ENCODE peak calls at places on chromosomes 13 and 19, in seven cellular contexts. One of them, this sample, is unnamed.

GRCh38 chr13:34070006-34070405 is 252.1 kb downstream of the RFC3 start:
- DNase-seq in fibroblast of the aortic adventitia: peak; percentile 29
- DNase-seq in astrocyte of the hippocampus: peak; percentile 20
- DNase-seq in hepatocyte: no peak
- DNase-seq in frontal cortex: no peak
- DNase-seq in cardiac muscle cell: no peak
- DNase-seq in NCI-H510A treated with DMSO at 0.1 percent for 48 hours: no peak
- DNase-seq in this sample: no peak

GRCh38 chr19:7869453-7869909 is 4.7 kb downstream of the PRR36 start:
- DNase-seq in astrocyte of the hippocampus: peak; percentile 58
- DNase-seq in fibroblast of the aortic adventitia: peak; percentile 25
- DNase-seq in frontal cortex: peak; percentile 66
- DNase-seq in NCI-H510A treated with DMSO at 0.1 percent for 48 hours: no peak
- DNase-seq in hepatocyte: peak; percentile 87
- DNase-seq in cardiac muscle cell: peak; percentile 84
- DNase-seq in this sample: no peak

GRCh38 chr13:105998233-105998550 is 537.3 kb downstream of the EFNB2 start:
- DNase-seq in hepatocyte: no peak
- DNase-seq in astrocyte of the hippocampus: no peak
- DNase-seq in frontal cortex: no peak
- DNase-seq in cardiac muscle cell: no peak
- DNase-seq in fibroblast of the aortic adventitia: no peak
- DNase-seq in NCI-H510A treated with DMSO at 0.1 percent for 48 hours: no peak
- DNase-seq in this sample: no peak

GRCh38 chr19:35073516-35073915 is 32.0 kb downstream of the HPN start:
- DNase-seq in frontal cortex: no peak
- DNase-seq in cardiac muscle cell: no peak
- DNase-seq in astrocyte of the hippocampus: no peak
- DNase-seq in fibroblast of the aortic adventitia: no peak
- DNase-seq in hepatocyte: no peak
- DNase-seq in NCI-H510A treated with DMSO at 0.1 percent for 48 hours: no peak
- DNase-seq in this sample: no peak

GRCh38 chr13:37645181-37645580 is 46.6 kb upstream of the POSTN start:
- DNase-seq in hepatocyte: no peak
- DNase-seq in astrocyte of the hippocampus: no peak
- DNase-seq in frontal cortex: no peak
- DNase-seq in fibroblast of the aortic adventitia: no peak
- DNase-seq in cardiac muscle cell: peak; percentile 55
- DNase-seq in NCI-H510A treated with DMSO at 0.1 percent for 48 hours: no peak
- DNase-seq in this sample: no peak

GRCh38 chr19:46579286-46579944 is 21.7 kb upstream of the CALM3 start:
- DNase-seq in astrocyte of the hippocampus: peak; percentile 14
- DNase-seq in cardiac muscle cell: peak; percentile 9
- DNase-seq in fibroblast of the aortic adventitia: no peak
- DNase-seq in frontal cortex: no peak
- DNase-seq in hepatocyte: no peak
- DNase-seq in NCI-H510A treated with DMSO at 0.1 percent for 48 hours: no peak
- DNase-seq in this sample: peak; percentile 55

GRCh38 chr19:21101511-21102242 is 19.7 kb downstream of the ZNF714 start:
- DNase-seq in NCI-H510A treated with DMSO at 0.1 percent for 48 hours: no peak
- DNase-seq in cardiac muscle cell: peak; percentile 28
- DNase-seq in frontal cortex: no peak
- DNase-seq in fibroblast of the aortic adventitia: no peak
- DNase-seq in astrocyte of the hippocampus: no peak
- DNase-seq in hepatocyte: peak; percentile 21
- DNase-seq in this sample: no peak

GRCh38 chr19:43519436-43520088 is 7.4 kb downstream of the ETHE1 start:
- DNase-seq in fibroblast of the aortic adventitia: peak; percentile 93
- DNase-seq in astrocyte of the hippocampus: peak; percentile 96
- DNase-seq in hepatocyte: peak; percentile 92
- DNase-seq in frontal cortex: peak; percentile 63
- DNase-seq in cardiac muscle cell: peak; percentile 90
- DNase-seq in NCI-H510A treated with DMSO at 0.1 percent for 48 hours: peak; percentile 83
- DNase-seq in this sample: peak; percentile 92

GRCh38 chr13:25371608-25372274 is at the start of gene ATP8A2:
- DNase-seq in fibroblast of the aortic adventitia: no peak
- DNase-seq in frontal cortex: no peak
- DNase-seq in cardiac muscle cell: peak; percentile 59
- DNase-seq in NCI-H510A treated with DMSO at 0.1 percent for 48 hours: no peak
- DNase-seq in hepatocyte: peak; percentile 30
- DNase-seq in astrocyte of the hippocampus: peak; percentile 49
- DNase-seq in this sample: no peak

GRCh38 chr19:18109363-18109730 is 11.8 kb downstream of the MAST3 start:
- DNase-seq in astrocyte of the hippocampus: no peak
- DNase-seq in cardiac muscle cell: no peak
- DNase-seq in hepatocyte: peak; percentile 58
- DNase-seq in frontal cortex: no peak
- DNase-seq in NCI-H510A treated with DMSO at 0.1 percent for 48 hours: no peak
- DNase-seq in fibroblast of the aortic adventitia: no peak
- DNase-seq in this sample: no peak

GRCh38 chr13:21333186-21333585 is 125.9 kb downstream of the ZDHHC20 start:
- DNase-seq in hepatocyte: no peak
- DNase-seq in cardiac muscle cell: no peak
- DNase-seq in frontal cortex: no peak
- DNase-seq in NCI-H510A treated with DMSO at 0.1 percent for 48 hours: no peak
- DNase-seq in fibroblast of the aortic adventitia: peak; percentile 8
- DNase-seq in astrocyte of the hippocampus: no peak
- DNase-seq in this sample: no peak

GRCh38 chr13:99985243-99985874 is 3.8 kb downstream of the ZIC2 start:
- DNase-seq in astrocyte of the hippocampus: peak; percentile 44
- DNase-seq in NCI-H510A treated with DMSO at 0.1 percent for 48 hours: no peak
- DNase-seq in frontal cortex: no peak
- DNase-seq in hepatocyte: peak; percentile 22
- DNase-seq in fibroblast of the aortic adventitia: no peak
- DNase-seq in cardiac muscle cell: peak; percentile 60
- DNase-seq in this sample: no peak

GRCh38 chr13:35892837-35893814 is 238.1 kb downstream of the DCLK1 start:
- DNase-seq in NCI-H510A treated with DMSO at 0.1 percent for 48 hours: no peak
- DNase-seq in cardiac muscle cell: no peak
- DNase-seq in frontal cortex: no peak
- DNase-seq in astrocyte of the hippocampus: no peak
- DNase-seq in fibroblast of the aortic adventitia: no peak
- DNase-seq in hepatocyte: no peak
- DNase-seq in this sample: no peak

GRCh38 chr19:1230585-1231489 is 7.0 kb downstream of the CBARP start:
- DNase-seq in cardiac muscle cell: no peak
- DNase-seq in fibroblast of the aortic adventitia: no peak
- DNase-seq in hepatocyte: no peak
- DNase-seq in frontal cortex: no peak
- DNase-seq in NCI-H510A treated with DMSO at 0.1 percent for 48 hours: no peak
- DNase-seq in astrocyte of the hippocampus: no peak
- DNase-seq in this sample: no peak

GRCh38 chr19:3783660-3784584 is 2.3 kb downstream of the MATK start:
- DNase-seq in astrocyte of the hippocampus: no peak
- DNase-seq in frontal cortex: no peak
- DNase-seq in NCI-H510A treated with DMSO at 0.1 percent for 48 hours: no peak
- DNase-seq in hepatocyte: no peak
- DNase-seq in cardiac muscle cell: no peak
- DNase-seq in fibroblast of the aortic adventitia: no peak
- DNase-seq in this sample: peak; percentile 39

GRCh38 chr19:10936661-10937084 is 8.1 kb downstream of the TIMM29 start:
- DNase-seq in astrocyte of the hippocampus: peak; percentile 88
- DNase-seq in hepatocyte: peak; percentile 91
- DNase-seq in NCI-H510A treated with DMSO at 0.1 percent for 48 hours: peak; percentile 94
- DNase-seq in fibroblast of the aortic adventitia: peak; percentile 89
- DNase-seq in frontal cortex: no peak
- DNase-seq in cardiac muscle cell: peak; percentile 92
- DNase-seq in this sample: peak; percentile 56

GRCh38 chr13:74200081-74200480 is 65.9 kb upstream of the KLF12 start:
- DNase-seq in hepatocyte: no peak
- DNase-seq in NCI-H510A treated with DMSO at 0.1 percent for 48 hours: no peak
- DNase-seq in astrocyte of the hippocampus: peak; percentile 56
- DNase-seq in fibroblast of the aortic adventitia: no peak
- DNase-seq in frontal cortex: no peak
- DNase-seq in cardiac muscle cell: no peak
- DNase-seq in this sample: no peak

GRCh38 chr19:2478324-2478755 is 2.4 kb downstream of the GADD45B start:
- DNase-seq in frontal cortex: no peak
- DNase-seq in astrocyte of the hippocampus: peak; percentile 70
- DNase-seq in fibroblast of the aortic adventitia: peak; percentile 74
- DNase-seq in NCI-H510A treated with DMSO at 0.1 percent for 48 hours: no peak
- DNase-seq in hepatocyte: peak; percentile 78
- DNase-seq in cardiac muscle cell: peak; percentile 59
- DNase-seq in this sample: peak; percentile 74

GRCh38 chr19:54179921-54180452 is 7.0 kb upstream of the TMC4 start:
- DNase-seq in cardiac muscle cell: peak; percentile 89
- DNase-seq in NCI-H510A treated with DMSO at 0.1 percent for 48 hours: peak; percentile 77
- DNase-seq in astrocyte of the hippocampus: peak; percentile 89
- DNase-seq in frontal cortex: no peak
- DNase-seq in hepatocyte: peak; percentile 78
- DNase-seq in fibroblast of the aortic adventitia: peak; percentile 35
- DNase-seq in this sample: no peak

GRCh38 chr19:48511800-48512503 is at the start of gene LMTK3:
- DNase-seq in cardiac muscle cell: peak; percentile 60
- DNase-seq in fibroblast of the aortic adventitia: peak; percentile 16
- DNase-seq in frontal cortex: peak; percentile 95
- DNase-seq in hepatocyte: no peak
- DNase-seq in astrocyte of the hippocampus: peak; percentile 76
- DNase-seq in NCI-H510A treated with DMSO at 0.1 percent for 48 hours: peak; percentile 36
- DNase-seq in this sample: peak; percentile 75

GRCh38 chr19:33094504-33095067 is 13.6 kb downstream of the GPATCH1 start:
- DNase-seq in astrocyte of the hippocampus: no peak
- DNase-seq in NCI-H510A treated with DMSO at 0.1 percent for 48 hours: no peak
- DNase-seq in frontal cortex: no peak
- DNase-seq in hepatocyte: no peak
- DNase-seq in cardiac muscle cell: no peak
- DNase-seq in fibroblast of the aortic adventitia: no peak
- DNase-seq in this sample: no peak

GRCh38 chr13:98173431-98173921 is 3.6 kb downstream of the RNF113B start:
- DNase-seq in fibroblast of the aortic adventitia: peak; percentile 90
- DNase-seq in cardiac muscle cell: no peak
- DNase-seq in hepatocyte: peak; percentile 23
- DNase-seq in frontal cortex: no peak
- DNase-seq in NCI-H510A treated with DMSO at 0.1 percent for 48 hours: no peak
- DNase-seq in astrocyte of the hippocampus: peak; percentile 96
- DNase-seq in this sample: peak; percentile 46

GRCh38 chr19:38528213-38528755 is 89.5 kb downstream of the MAP4K1 start:
- DNase-seq in fibroblast of the aortic adventitia: no peak
- DNase-seq in NCI-H510A treated with DMSO at 0.1 percent for 48 hours: no peak
- DNase-seq in cardiac muscle cell: no peak
- DNase-seq in astrocyte of the hippocampus: no peak
- DNase-seq in frontal cortex: no peak
- DNase-seq in hepatocyte: no peak
- DNase-seq in this sample: no peak

GRCh38 chr13:63010072-63010658 is 1594.5 kb upstream of the PCDH20 start:
- DNase-seq in frontal cortex: no peak
- DNase-seq in hepatocyte: no peak
- DNase-seq in astrocyte of the hippocampus: no peak
- DNase-seq in NCI-H510A treated with DMSO at 0.1 percent for 48 hours: no peak
- DNase-seq in cardiac muscle cell: no peak
- DNase-seq in fibroblast of the aortic adventitia: no peak
- DNase-seq in this sample: no peak

GRCh38 chr13:92187378-92187989 is 789.1 kb downstream of the GPC5 start:
- DNase-seq in frontal cortex: no peak
- DNase-seq in fibroblast of the aortic adventitia: peak; percentile 59
- DNase-seq in NCI-H510A treated with DMSO at 0.1 percent for 48 hours: peak; percentile 45
- DNase-seq in hepatocyte: peak; percentile 69
- DNase-seq in astrocyte of the hippocampus: peak; percentile 75
- DNase-seq in cardiac muscle cell: peak; percentile 52
- DNase-seq in this sample: peak; percentile 12

This sample was measured in A549.